ENCODE peak calls at places on chromosomes 13 and 19, in ten cellular contexts. G, K, N, B, A, J, V, H, I and O are unnamed samples.

GRCh38 chr13:64753606-64754005 is 2476.5 kb downstream of the PCDH9 start:
- DNase-seq in G (peak), K (no peak), N (no peak), B (no peak), A (no peak), J (no peak), V (no peak), H (no peak), I (no peak), O (no peak)

GRCh38 chr13:76791290-76791664 is 94.9 kb downstream of the KCTD12 start:
- DNase-seq in G (no peak), K (no peak), N (no peak), B (no peak), A (no peak), J (no peak), V (no peak), H (no peak), I (no peak), O (no peak)

GRCh38 chr19:51808333-51808986 is 13.5 kb downstream of the FPR3 start:
- DNase-seq in G (no peak), K (no peak), N (no peak), B (no peak), A (no peak), J (no peak), V (no peak), H (no peak), I (no peak), O (no peak)

GRCh38 chr19:7492142-7493055 is 3.6 kb upstream of the PEX11G start:
- DNase-seq in G (no peak), K (no peak), N (no peak), B (no peak), A (peak), J (no peak), V (no peak), H (no peak), I (no peak), O (no peak)

GRCh38 chr13:111876506-111876905 is 190.4 kb upstream of the SOX1 start:
- DNase-seq in G (no peak), K (no peak), N (no peak), B (no peak), A (no peak), J (no peak), V (peak), H (no peak), I (peak), O (peak)

GRCh38 chr19:35417278-35417677 is 30.8 kb upstream of the FFAR2 start:
- DNase-seq in G (no peak), K (no peak), N (no peak), B (no peak), A (no peak), J (no peak), V (no peak), H (no peak), I (no peak), O (no peak)

GRCh38 chr19:1580382-1580781 is 12.3 kb upstream of the MEX3D start:
- DNase-seq in G (no peak), K (no peak), N (no peak), B (no peak), A (no peak), J (no peak), V (no peak), H (no peak), I (no peak), O (no peak)

GRCh38 chr13:95656386-95657015 is 12.0 kb upstream of the DZIP1 start:
- DNase-seq in G (no peak), K (no peak), N (no peak), B (no peak), A (no peak), J (no peak), V (no peak), H (no peak), I (no peak), O (no peak)

GRCh38 chr13:44012910-44013309 is 133.2 kb downstream of the LACC1 start:
- DNase-seq in G (no peak), K (no peak), N (no peak), B (no peak), A (no peak), J (no peak), V (no peak), H (no peak), I (no peak), O (no peak)

GRCh38 chr19:40689339-40690049 is 957 bp downstream of the NUMBL start:
- DNase-seq in G (no peak), K (no peak), N (peak), B (peak), A (peak), J (no peak), V (peak), H (no peak), I (no peak), O (no peak)

GRCh38 chr13:38045278-38046048 is 175.9 kb upstream of the TRPC4 start:
- DNase-seq in G (peak), K (no peak), N (no peak), B (no peak), A (no peak), J (no peak), V (no peak), H (no peak), I (no peak), O (no peak)

GRCh38 chr13:90238433-90238832 is 1109.1 kb upstream of the MIR17HG start:
- DNase-seq in G (no peak), K (no peak), N (no peak), B (no peak), A (no peak), J (no peak), V (no peak), H (no peak), I (no peak), O (no peak)

GRCh38 chr13:98576963-98577822 is at the start of gene STK24:
- DNase-seq in G (peak), K (peak), N (peak), B (peak), A (peak), J (peak), V (peak), H (peak), I (no peak), O (no peak)

GRCh38 chr13:38262211-38262610 is 87.4 kb upstream of the UFM1 start:
- DNase-seq in G (no peak), K (no peak), N (no peak), B (no peak), A (no peak), J (no peak), V (no peak), H (no peak), I (no peak), O (no peak)

GRCh38 chr13:40536443-40537113 is 129.9 kb downstream of the FOXO1 start:
- DNase-seq in G (no peak), K (peak), N (no peak), B (no peak), A (peak), J (no peak), V (no peak), H (no peak), I (no peak), O (no peak)

GRCh38 chr19:52258426-52258825 is 11.0 kb upstream of the ZNF766 start:
- DNase-seq in G (peak), K (no peak), N (no peak), B (no peak), A (no peak), J (no peak), V (no peak), H (no peak), I (no peak), O (no peak)

GRCh38 chr13:77384999-77385398 is 58.1 kb upstream of the MYCBP2 start:
- DNase-seq in G (no peak), K (no peak), N (no peak), B (no peak), A (no peak), J (no peak), V (no peak), H (no peak), I (no peak), O (no peak)

GRCh38 chr13:79183231-79183630 is 222.8 kb downstream of the RBM26 start:
- DNase-seq in G (no peak), K (no peak), N (no peak), B (no peak), A (no peak), J (no peak), V (no peak), H (no peak), I (no peak), O (no peak)

GRCh38 chr13:79187917-79188699 is 217.9 kb downstream of the RBM26 start:
- DNase-seq in G (no peak), K (no peak), N (no peak), B (no peak), A (no peak), J (no peak), V (no peak), H (no peak), I (no peak), O (no peak)

GRCh38 chr13:79190932-79191331 is 215.1 kb downstream of the RBM26 start:
- DNase-seq in G (no peak), K (no peak), N (no peak), B (no peak), A (no peak), J (no peak), V (no peak), H (no peak), I (no peak), O (no peak)

DNA sequence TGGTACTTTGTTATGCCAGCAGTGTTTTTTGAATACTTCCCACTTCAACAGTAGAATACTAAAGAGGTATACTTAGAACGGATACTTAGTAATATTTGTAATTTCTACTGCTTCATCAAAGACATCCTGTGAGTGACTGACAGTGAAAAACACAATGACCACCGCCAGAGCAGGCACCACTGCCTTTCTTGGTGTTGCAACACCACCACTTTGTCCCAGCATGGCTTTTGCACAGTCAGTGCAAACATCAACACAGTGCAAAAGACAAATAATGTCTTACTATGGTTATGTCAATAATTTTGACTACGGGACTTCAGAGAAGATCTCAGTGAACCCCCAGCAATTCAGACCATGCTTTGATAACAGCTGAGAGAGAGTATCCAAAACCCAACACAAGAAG is 220.5 kb downstream of the RBM26 start:
- DNase-seq in G (no peak), K (no peak), N (no peak), B (no peak), A (no peak), J (no peak), V (no peak), H (no peak), I (no peak), O (no peak)
- TF ChIP-seq CTCF in G (no peak), K (no peak), N (no peak), B (no peak), A (no peak), J (no peak), V (no peak), H (no peak), I (no peak), O (no peak)

GRCh38 chr19:10747674-10748073 is 29.8 kb downstream of the DNM2 start:
- DNase-seq in G (no peak), K (no peak), N (no peak), B (no peak), A (no peak), J (no peak), V (no peak), H (no peak), I (no peak), O (no peak)

GRCh38 chr19:10748195-10748923 is 30.5 kb downstream of the DNM2 start:
- DNase-seq in G (no peak), K (no peak), N (no peak), B (no peak), A (no peak), J (no peak), V (no peak), H (no peak), I (no peak), O (no peak)

GRCh38 chr19:10748924-10749434 is 31.1 kb downstream of the DNM2 start:
- DNase-seq in G (no peak), K (peak), N (no peak), B (no peak), A (peak), J (no peak), V (no peak), H (no peak), I (no peak), O (no peak)

GRCh38 chr19:10751109-10751972 is 33.5 kb downstream of the DNM2 start:
- DNase-seq in G (no peak), K (no peak), N (no peak), B (no peak), A (peak), J (no peak), V (no peak), H (no peak), I (no peak), O (no peak)

GRCh38 chr19:10749435-10750384 is 31.8 kb downstream of the DNM2 start:
- DNase-seq in G (no peak), K (no peak), N (no peak), B (no peak), A (peak), J (no peak), V (no peak), H (no peak), I (no peak), O (no peak)
- H3K27ac ChIP-seq in G (no peak), K (peak), N (no peak), B (peak), A (peak), J (peak), V (peak), H (peak), I (peak), O (peak)

DNA sequence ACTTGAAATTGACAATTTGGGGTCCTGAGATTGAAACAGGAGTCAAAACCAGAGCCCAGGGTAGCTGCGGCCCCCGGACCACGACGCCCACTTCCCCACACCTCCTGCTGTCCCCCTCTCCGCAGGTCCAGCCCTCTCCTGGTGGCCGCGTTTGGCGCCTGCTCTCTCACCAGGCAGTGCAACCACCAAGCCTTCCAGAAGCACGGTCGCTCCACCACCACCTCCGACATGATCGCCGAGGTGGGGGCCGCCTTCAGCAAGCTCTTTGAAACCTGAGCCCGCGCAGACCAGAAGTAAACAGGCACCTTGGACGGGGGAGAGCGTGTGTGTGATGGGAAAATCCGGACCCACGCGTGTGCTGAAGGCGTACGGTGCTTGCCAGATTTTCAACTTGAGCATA is 22.9 kb downstream of the NAXD start:
- DNase-seq in G (no peak), K (no peak), N (no peak), B (no peak), A (no peak), J (no peak), V (no peak), H (no peak), I (no peak), O (no peak)
- TF ChIP-seq POLR2A in G (no peak), K (no peak), N (no peak), B (no peak), A (no peak), J (no peak), V (no peak), H (no peak), I (no peak), O (no peak)

DNA sequence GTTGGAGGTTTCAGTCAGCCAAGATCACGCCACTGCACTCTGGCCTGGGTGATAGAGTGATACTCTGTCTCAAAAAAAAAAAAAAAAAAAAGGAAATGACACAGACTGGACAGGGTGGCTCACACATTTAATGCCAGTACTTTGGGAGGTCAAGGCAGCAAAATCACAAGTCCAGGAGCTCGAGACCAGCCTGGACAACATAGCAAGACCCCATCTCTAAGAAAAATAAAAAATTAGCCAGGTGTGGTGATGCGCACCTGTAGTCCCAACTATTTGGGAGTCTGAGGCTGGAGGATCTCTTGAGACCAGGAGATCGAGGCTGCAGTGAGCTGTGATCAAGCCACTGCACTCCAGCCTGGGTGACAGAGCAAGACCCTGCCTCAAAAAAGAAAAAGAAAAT is 22.6 kb upstream of the NAPA start:
- DNase-seq in G (no peak), K (no peak), N (no peak), B (no peak), A (no peak), J (no peak), V (no peak), H (no peak), I (no peak), O (no peak)
- TF ChIP-seq CTCF in G (no peak), K (no peak), N (no peak), B (no peak), A (no peak), J (no peak), V (no peak), H (no peak), I (no peak), O (no peak)

GRCh38 chr13:106530209-106530906 is 5.1 kb downstream of the EFNB2 start:
- DNase-seq in G (no peak), K (no peak), N (no peak), B (no peak), A (no peak), J (no peak), V (no peak), H (no peak), I (no peak), O (no peak)

GRCh38 chr13:106533101-106533939 is 2.1 kb downstream of the EFNB2 start:
- DNase-seq in G (peak), K (peak), N (peak), B (peak), A (peak), J (peak), V (no peak), H (peak), I (no peak), O (no peak)

GRCh38 chr13:106530907-106531520 is 4.4 kb downstream of the EFNB2 start:
- DNase-seq in G (no peak), K (no peak), N (no peak), B (no peak), A (no peak), J (no peak), V (no peak), H (no peak), I (no peak), O (no peak)

GRCh38 chr13:106533940-106534843 is 1.3 kb downstream of the EFNB2 start:
- DNase-seq in G (peak), K (no peak), N (peak), B (peak), A (peak), J (peak), V (no peak), H (peak), I (no peak), O (no peak)

GRCh38 chr13:106532111-106532929 is 3.1 kb downstream of the EFNB2 start:
- DNase-seq in G (peak), K (no peak), N (no peak), B (peak), A (no peak), J (no peak), V (no peak), H (peak), I (no peak), O (no peak)
- H3K27ac ChIP-seq in G (peak), K (peak), N (no peak), B (peak), A (no peak), J (peak), V (no peak), H (peak), I (peak), O (peak)

DNA sequence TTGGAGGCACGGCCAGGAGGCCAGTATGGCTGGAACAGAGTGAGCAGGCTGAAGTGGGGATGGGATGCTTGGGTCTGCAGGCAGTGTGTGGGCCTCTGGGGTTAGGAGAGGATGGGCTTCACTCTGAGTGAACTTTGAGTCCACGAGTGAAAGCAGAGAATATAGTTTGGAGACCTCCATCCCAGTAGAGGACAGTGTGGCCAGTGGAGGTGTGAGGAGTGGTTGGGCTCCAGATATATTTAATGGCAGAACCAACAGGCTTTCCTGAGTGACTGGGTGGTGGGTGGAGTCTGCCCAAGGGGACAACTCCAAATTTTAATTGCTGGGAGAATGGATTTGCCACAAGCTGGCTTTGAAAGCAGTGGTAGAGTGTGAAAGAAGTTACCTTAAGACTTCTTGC is 27.3 kb downstream of the GATAD2A start:
- DNase-seq in G (no peak), K (no peak), N (no peak), B (no peak), A (no peak), J (no peak), V (no peak), H (no peak), I (no peak), O (no peak)
- TF ChIP-seq POLR2A in G (no peak), K (no peak), N (no peak), B (no peak), A (no peak), J (no peak), V (no peak), H (no peak), I (no peak), O (no peak)

GRCh38 chr13:46728777-46729176 is 68.2 kb downstream of the ESD start:
- DNase-seq in G (no peak), K (no peak), N (no peak), B (no peak), A (no peak), J (no peak), V (no peak), H (no peak), I (no peak), O (no peak)
- TF ChIP-seq CTCF in G (peak), K (no peak), N (no peak), B (no peak), A (no peak), J (no peak), V (no peak), H (no peak), I (no peak), O (no peak)

GRCh38 chr13:41765813-41766212 is 195.1 kb downstream of the VWA8 start:
- DNase-seq in G (no peak), K (no peak), N (no peak), B (no peak), A (no peak), J (no peak), V (no peak), H (no peak), I (no peak), O (no peak)
- H3K27ac ChIP-seq in G (no peak), K (no peak), N (no peak), B (no peak), A (no peak), J (no peak), V (no peak), H (no peak), I (no peak), O (no peak)